ENCODE peak calls at places on chromosome 4, in four cellular contexts. D is psoas muscle, C is mucosa of descending colon, L is SJSA1. T is an unnamed sample. For H3K9me3 and H3K4me1, the result is how much of the 10 kb centered on the place peaks cover.

GRCh38 chr4:29970626-29971025 is 749.5 kb upstream of the PCDH7 start:
- DNase-seq in D (no peak), C (no peak), L (no peak), T (no peak)

GRCh38 chr4:102500371-102501175 is 586 bp upstream of the NFKB1 start:
- DNase-seq in D (peak), C (peak), L (peak), T (peak)

GRCh38 chr4:177484613-177485021 is 42.4 kb upstream of the AGA start:
- DNase-seq in D (no peak), C (no peak), L (peak), T (no peak)

GRCh38 chr4:130306566-130306965 is 1210.6 kb downstream of the C4orf33 start:
- DNase-seq in D (no peak), C (no peak), L (no peak), T (no peak)

GRCh38 chr4:153188966-153189801 is 15.1 kb upstream of the TRIM2 start:
- DNase-seq in D (no peak), C (no peak), L (peak), T (no peak)

GRCh38 chr4:29336851-29337250 is 1383.3 kb upstream of the PCDH7 start:
- DNase-seq in D (no peak), C (no peak), L (no peak), T (no peak)

GRCh38 chr4:121217385-121217784 is 53.3 kb upstream of the TNIP3 start:
- DNase-seq in D (no peak), C (no peak), L (peak), T (no peak)

GRCh38 chr4:77714514-77714913 is 104.7 kb downstream of the CNOT6L start:
- DNase-seq in D (no peak), C (no peak), L (no peak), T (no peak)

GRCh38 chr4:79598801-79599200 is 190.8 kb upstream of the GK2 start:
- DNase-seq in D (no peak), C (no peak), L (no peak), T (no peak)

GRCh38 chr4:106258145-106259045 is 57.6 kb downstream of the TBCK start:
- DNase-seq in D (no peak), C (no peak), L (no peak), T (no peak)

GRCh38 chr4:45280121-45280520 is 553.8 kb upstream of the GNPDA2 start:
- DNase-seq in D (no peak), C (no peak), L (no peak), T (no peak)

GRCh38 chr4:6200922-6201362 is 593 bp upstream of the JAKMIP1 start:
- DNase-seq in D (no peak), C (no peak), L (no peak), T (no peak)

GRCh38 chr4:149897784-149898183 is 82.1 kb upstream of the IQCM start:
- DNase-seq in D (no peak), C (no peak), L (no peak), T (no peak)

GRCh38 chr4:146959692-146960091 is 14.0 kb upstream of the TTC29 start:
- DNase-seq in D (no peak), C (no peak), L (no peak), T (no peak)

GRCh38 chr4:56187601-56188177 is 199.6 kb downstream of the AASDH start:
- DNase-seq in D (no peak), C (no peak), L (no peak), T (no peak)

GRCh38 chr4:107751670-107752069 is 31.6 kb upstream of the PAPSS1 start:
- DNase-seq in D (no peak), C (no peak), L (no peak), T (no peak)

GRCh38 chr4:129172181-129172580 is 76.2 kb downstream of the C4orf33 start:
- DNase-seq in D (no peak), C (no peak), L (no peak), T (no peak)

GRCh38 chr4:101782546-101782945 is 8.0 kb upstream of the BANK1 start:
- DNase-seq in D (no peak), C (no peak), L (no peak), T (no peak)

DNA sequence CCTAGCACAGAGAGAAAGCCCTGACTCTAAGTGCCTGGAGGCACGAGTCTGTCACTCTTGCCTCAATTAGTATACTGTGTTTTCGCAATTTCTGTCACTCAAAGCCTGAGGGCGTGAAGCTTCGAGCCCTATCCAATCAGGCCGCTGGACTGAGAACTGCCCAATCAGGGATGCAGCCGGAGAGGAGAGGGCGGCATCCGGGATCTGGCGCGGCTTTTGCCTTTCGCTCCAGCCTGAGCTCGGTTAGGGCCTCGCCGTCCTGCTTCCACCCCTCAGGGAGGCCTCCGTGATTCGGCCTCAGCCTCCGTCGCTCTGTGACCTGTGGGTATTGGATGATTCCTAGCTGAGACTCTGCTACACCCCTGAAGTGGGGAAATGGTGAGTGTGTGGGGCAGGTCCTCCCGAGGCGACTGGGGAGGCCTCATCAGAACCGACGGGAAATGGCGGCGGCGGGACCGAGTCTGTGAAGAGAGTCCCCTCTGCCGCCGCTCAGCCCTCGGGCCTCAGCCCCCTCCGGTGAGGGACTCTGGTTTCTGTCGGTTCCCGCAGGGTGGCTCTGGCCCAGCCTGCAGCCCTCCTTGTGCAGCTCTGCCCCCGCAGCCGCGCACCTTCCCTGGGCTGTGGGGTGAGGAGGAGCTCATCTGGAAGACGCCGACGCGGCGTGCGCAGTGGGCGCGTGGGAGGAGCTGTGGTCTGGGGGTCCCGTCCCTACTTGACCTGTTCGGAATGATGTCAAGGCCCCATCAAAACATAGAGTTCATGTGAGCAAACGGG is 48.5 kb downstream of the ZNF141 start:
- DNase-seq in D (no peak), C (no peak), L (no peak), T (no peak)
- H3K9me3 ChIP-seq in D (half or more), C (half or more), L (under half), T (under half)

GRCh38 chr4:23970193-23970850 is 80.5 kb upstream of the PPARGC1A start:
- DNase-seq in D (no peak), C (no peak), L (no peak), T (no peak)
- H3K4me1 ChIP-seq in D (under half), C (under half), L (under half), T (under half)

GRCh38 chr4:13538427-13538973 is 5.8 kb downstream of the NKX3-2 start:
- DNase-seq in D (no peak), C (no peak), L (no peak), T (no peak)

GRCh38 chr4:13541176-13541604 is 3.1 kb downstream of the NKX3-2 start:
- DNase-seq in D (no peak), C (no peak), L (no peak), T (no peak)

GRCh38 chr4:13540446-13541175 is 3.7 kb downstream of the NKX3-2 start:
- DNase-seq in D (no peak), C (no peak), L (no peak), T (no peak)

GRCh38 chr4:13539047-13539720 is 5.1 kb downstream of the NKX3-2 start:
- DNase-seq in D (no peak), C (no peak), L (no peak), T (no peak)

GRCh38 chr4:13539721-13540445 is 4.4 kb downstream of the NKX3-2 start:
- DNase-seq in D (no peak), C (no peak), L (no peak), T (no peak)
- H3K9me3 ChIP-seq in D (under half), C (under half), L (under half), T (under half)

GRCh38 chr4:10085828-10086505 is 30.6 kb downstream of the WDR1 start:
- DNase-seq in D (peak), C (peak), L (no peak), T (no peak)

GRCh38 chr4:10085386-10085785 is 31.2 kb downstream of the WDR1 start:
- DNase-seq in D (no peak), C (peak), L (no peak), T (no peak)

GRCh38 chr4:10087152-10087791 is 29.3 kb downstream of the WDR1 start:
- DNase-seq in D (peak), C (peak), L (no peak), T (no peak)

GRCh38 chr4:10088135-10089010 is 28.2 kb downstream of the WDR1 start:
- DNase-seq in D (peak), C (peak), L (no peak), T (no peak)

GRCh38 chr4:10086506-10087120 is 30.0 kb downstream of the WDR1 start:
- DNase-seq in D (peak), C (peak), L (no peak), T (no peak)
- H3K4me1 ChIP-seq in D (half or more), C (under half), L (under half), T (under half)